ENCODE peak calls at places on chromosomes 1 and 21, in four cellular contexts. C is fibroblast of the conjunctiva, I is nephron progenitor cell, M is H54. Y is an unnamed sample.

GRCh38 chr1:45490121-45490622 is 791 bp downstream of the TESK2 start:
- DNase-seq in I (no peak), M (no peak), C (no peak), Y (peak; percentile 32)

GRCh38 chr1:116986531-116987255 is 14.9 kb upstream of the CD101 start:
- DNase-seq in I (no peak), C (no peak), M (no peak), Y (no peak)

GRCh38 chr1:64984106-64984505 is 17.8 kb upstream of the JAK1 start:
- DNase-seq in M (no peak), C (no peak), I (no peak), Y (no peak)

GRCh38 chr1:170356585-170356984 is 175.4 kb upstream of the GORAB start:
- DNase-seq in C (no peak), M (no peak), I (no peak), Y (no peak)

GRCh38 chr1:81731989-81732388 is 68.7 kb upstream of the ADGRL2 start:
- DNase-seq in I (no peak), C (no peak), M (peak; percentile 1), Y (peak; percentile 56)

GRCh38 chr1:67149179-67149770 is 14.5 kb upstream of the C1orf141 start:
- DNase-seq in C (peak; percentile 72), M (peak; percentile 51), I (peak; percentile 51), Y (peak; percentile 90)

GRCh38 chr1:209937996-209938959 is at the start of gene SYT14:
- DNase-seq in M (peak; percentile 81), C (peak; percentile 26), I (peak; percentile 69), Y (peak; percentile 33)

GRCh38 chr1:56644941-56645662 is at the start of gene PRKAA2:
- DNase-seq in M (peak; percentile 35), I (peak; percentile 84), C (no peak), Y (peak; percentile 47)

GRCh38 chr1:155049651-155050559 is 1.2 kb upstream of the ADAM15 start:
- DNase-seq in C (no peak), M (peak; percentile 67), I (no peak), Y (peak; percentile 54)

GRCh38 chr21:35020902-35021301 is 28.2 kb downstream of the RUNX1 start:
- DNase-seq in C (no peak), M (no peak), I (no peak), Y (no peak)

GRCh38 chr1:212457740-212458338 is 25.1 kb downstream of the NENF start:
- DNase-seq in I (peak; percentile 65), M (peak; percentile 57), C (peak; percentile 26), Y (peak; percentile 44)

GRCh38 chr21:14982336-14982735 is 82.5 kb downstream of the NRIP1 start:
- DNase-seq in M (no peak), C (no peak), I (no peak), Y (no peak)

GRCh38 chr1:84415386-84415785 is 17.1 kb downstream of the DNASE2B start:
- DNase-seq in I (no peak), M (no peak), C (no peak), Y (peak; percentile 54)

GRCh38 chr21:17550671-17551308 is 37.9 kb downstream of the CXADR start:
- DNase-seq in M (no peak), I (no peak), C (no peak), Y (no peak)

GRCh38 chr1:81158592-81158991 is 642.1 kb upstream of the ADGRL2 start:
- DNase-seq in I (no peak), C (no peak), M (no peak), Y (peak; percentile 62)

GRCh38 chr1:239951518-239952130 is 140.1 kb upstream of the FMN2 start:
- DNase-seq in C (peak; percentile 59), M (peak; percentile 8), I (peak; percentile 80), Y (peak; percentile 79)

GRCh38 chr1:207971511-207972224 is 60.7 kb upstream of the CD34 start:
- DNase-seq in C (no peak), I (no peak), M (no peak), Y (no peak)

GRCh38 chr1:155591770-155592169 is 18.2 kb upstream of the MSTO1 start:
- DNase-seq in M (peak; percentile 14), C (peak; percentile 49), I (no peak), Y (peak; percentile 47)

GRCh38 chr21:44855572-44855971 is 17.9 kb downstream of the PTTG1IP start:
- DNase-seq in I (no peak), M (no peak), C (no peak), Y (no peak)

GRCh38 chr1:84319662-84320061 is 18.2 kb downstream of the SAMD13 start:
- DNase-seq in M (no peak), I (no peak), C (no peak), Y (no peak)

GRCh38 chr1:179251675-179252074 is 22.2 kb upstream of the ABL2 start:
- DNase-seq in M (peak; percentile 19), I (no peak), C (no peak), Y (peak; percentile 75)

GRCh38 chr1:232477728-232478127 is 152.2 kb downstream of the SIPA1L2 start:
- DNase-seq in I (peak; percentile 17), M (peak; percentile 28), C (peak; percentile 75), Y (peak; percentile 94)

GRCh38 chr1:145961425-145962156 is 2.8 kb downstream of the ANKRD34A start:
- DNase-seq in I (peak; percentile 39), C (no peak), M (no peak), Y (no peak)